ENCODE peak calls at places on chromosomes 3 and 15, in nine cellular contexts. Q is psoas muscle, A is brain microvascular endothelial cell, I is AG09309, O is HFF-Myc, F is neural progenitor cell, M is ascending aorta, Z is heart left ventricle, E is MM.1S. T is an unnamed sample.

GRCh38 chr3:119524931-119525662 is 26.8 kb downstream of the TIMMDC1 start:
- DNase-seq in Q (no peak), E (no peak), F (no peak), Z (no peak), A (peak; percentile 17), I (no peak), M (no peak), O (no peak), T (no peak)

GRCh38 chr15:68479870-68480269 is 47.9 kb upstream of the ITGA11 start:
- DNase-seq in M (no peak), E (no peak), Z (no peak), I (no peak), Q (no peak), O (no peak), A (peak; percentile 78), F (no peak), T (no peak)

GRCh38 chr15:100588638-100589242 is 13.2 kb downstream of the LINS1 start:
- DNase-seq in I (no peak), Z (no peak), Q (no peak), O (no peak), F (peak; percentile 35), A (no peak), E (no peak), M (no peak), T (peak; percentile 21)

GRCh38 chr15:81411056-81411455 is 37.0 kb upstream of the TMC3 start:
- DNase-seq in O (no peak), M (no peak), F (peak; percentile 20), I (no peak), A (no peak), E (no peak), Z (no peak), Q (no peak), T (no peak)

GRCh38 chr3:183265713-183266417 is 12.8 kb downstream of the B3GNT5 start:
- DNase-seq in Z (no peak), E (no peak), O (peak; percentile 27), Q (no peak), I (no peak), F (peak; percentile 48), A (peak; percentile 90), M (no peak), T (no peak)

GRCh38 chr3:171658801-171659200 is 151.5 kb downstream of the PLD1 start:
- DNase-seq in Z (no peak), F (no peak), O (no peak), A (no peak), M (no peak), E (no peak), I (no peak), Q (no peak), T (no peak)

GRCh38 chr15:39041979-39042485 is 477.4 kb upstream of the RASGRP1 start:
- DNase-seq in Q (no peak), Z (no peak), O (no peak), E (no peak), I (no peak), M (no peak), F (no peak), A (no peak), T (no peak)

GRCh38 chr3:183576487-183577107 is 21.1 kb upstream of the KLHL6 start:
- DNase-seq in Q (no peak), I (no peak), Z (no peak), E (no peak), O (no peak), A (peak; percentile 23), F (peak; percentile 66), M (no peak), T (no peak)

GRCh38 chr3:47867451-47868017 is 64.6 kb downstream of the DHX30 start:
- DNase-seq in I (no peak), M (no peak), A (no peak), E (no peak), O (no peak), Z (no peak), Q (peak; percentile 16), F (no peak), T (no peak)

GRCh38 chr15:91535856-91536500 is 317.5 kb upstream of the SLCO3A1 start:
- DNase-seq in I (no peak), A (no peak), O (no peak), F (no peak), Z (no peak), M (no peak), Q (no peak), E (no peak), T (no peak)

GRCh38 chr3:50607271-50608091 is 4.1 kb downstream of the CISH start:
- DNase-seq in E (no peak), Q (peak; percentile 67), I (no peak), F (no peak), M (no peak), A (no peak), Z (no peak), O (no peak), T (no peak)

GRCh38 chr3:9064853-9065252 is 101.6 kb upstream of the RAD18 start:
- DNase-seq in I (no peak), O (no peak), E (no peak), F (no peak), A (no peak), Q (no peak), M (no peak), Z (no peak), T (no peak)

GRCh38 chr3:196645091-196645490 is 5.6 kb downstream of the NRROS start:
- DNase-seq in M (no peak), F (no peak), O (no peak), E (no peak), A (no peak), Z (no peak), I (no peak), Q (no peak), T (no peak)

GRCh38 chr15:65916041-65916663 is 46.9 kb downstream of the RAB11A start:
- DNase-seq in Q (no peak), Z (no peak), M (no peak), E (no peak), I (no peak), F (no peak), A (no peak), O (no peak), T (no peak)

GRCh38 chr3:72665701-72666443 is 182.4 kb downstream of the SHQ1 start:
- DNase-seq in Z (no peak), M (no peak), E (peak; percentile 39), I (no peak), O (no peak), F (peak; percentile 54), A (peak; percentile 41), Q (no peak), T (peak; percentile 58)

GRCh38 chr3:136792931-136793330 is 26.0 kb upstream of the SLC35G2 start:
- DNase-seq in F (no peak), M (no peak), O (no peak), E (no peak), Q (no peak), Z (no peak), A (no peak), I (no peak), T (no peak)

GRCh38 chr3:41888368-41889076 is 73.4 kb downstream of the ULK4 start:
- DNase-seq in Z (no peak), F (peak; percentile 56), Q (no peak), A (no peak), E (no peak), I (no peak), O (no peak), M (no peak), T (no peak)

DNA sequence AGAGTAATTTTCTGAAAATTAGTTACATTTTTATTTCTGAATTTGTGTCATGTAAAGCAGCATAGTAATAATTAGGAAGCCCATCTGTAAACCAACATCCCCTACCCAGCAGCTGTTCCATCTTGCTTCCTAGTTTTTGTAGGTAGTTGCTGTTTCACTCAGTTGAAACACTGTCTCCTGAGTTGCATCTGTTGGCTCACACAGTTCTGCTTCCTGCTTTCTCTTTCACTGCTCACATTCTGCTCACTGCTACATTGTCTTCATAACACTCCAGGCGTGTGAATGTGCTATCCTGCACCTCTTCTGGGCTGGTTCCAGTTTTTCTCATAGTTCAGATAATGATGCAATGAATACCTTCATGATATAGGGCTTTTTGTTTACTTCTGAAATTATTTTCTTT is 123.4 kb downstream of the EPHB1 start:
- DNase-seq in E (peak; percentile 8), M (no peak), O (no peak), A (no peak), F (no peak), I (no peak), Q (no peak), Z (no peak), T (peak; percentile 71)
- H3K4me3 ChIP-seq in E (no peak overlapping the region), M (no peak overlapping the region), O (no peak overlapping the region), A (no peak overlapping the region), F (no peak overlapping the region), I (no peak overlapping the region), Q (no peak overlapping the region), Z (no peak overlapping the region), T (no peak overlapping the region)

GRCh38 chr3:66304293-66304692 is 83.5 kb downstream of the SLC25A26 start:
- DNase-seq in M (no peak), Q (no peak), E (no peak), I (no peak), A (no peak), Z (no peak), O (no peak), F (no peak), T (no peak)
- TF ChIP-seq CTCF in M (no peak), Q (no peak), E (no peak), I (no peak), A (no peak), Z (no peak), O (no peak), F (no peak), T (no peak)

DNA sequence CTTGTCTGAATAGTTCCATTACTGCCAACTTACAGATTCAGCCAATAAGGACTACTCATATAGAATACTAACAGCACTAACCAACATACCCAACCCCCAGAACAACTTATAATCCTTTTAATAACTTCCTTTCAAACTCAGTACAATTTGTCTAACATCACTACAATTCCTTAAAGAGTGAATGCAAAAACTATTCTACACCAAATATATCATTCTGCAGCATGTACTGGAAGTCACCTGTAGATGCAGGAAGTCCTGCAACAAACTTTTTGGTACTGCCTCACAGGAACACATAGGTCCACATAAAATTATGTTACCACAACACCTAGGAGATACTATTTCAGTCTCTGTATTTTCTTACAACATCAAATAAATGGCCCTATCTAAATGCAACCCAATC is 2.1 kb downstream of the CCNL1 start:
- DNase-seq in A (no peak), I (no peak), Q (no peak), F (no peak), E (no peak), Z (no peak), M (no peak), O (no peak), T (no peak)
- H3K4me3 ChIP-seq in A (peak overlapping the region; percentile 91), I (peak overlapping the region; percentile 68), Q (peak overlapping the region; percentile 97), F (peak overlapping the region; percentile 98), E (peak overlapping the region; percentile 98), Z (peak overlapping the region; percentile 90), M (peak overlapping the region; percentile 86), O (peak overlapping the region; percentile 97), T (peak overlapping the region; percentile 64)

GRCh38 chr15:25450163-25450562 is 11.3 kb upstream of the UBE3A start:
- DNase-seq in F (no peak), A (no peak), M (no peak), I (no peak), Q (no peak), O (no peak), E (no peak), Z (no peak), T (no peak)

GRCh38 chr15:25456196-25456595 is 17.4 kb upstream of the UBE3A start:
- DNase-seq in O (no peak), M (no peak), Z (no peak), A (no peak), E (peak; percentile 38), F (no peak), Q (no peak), I (no peak), T (no peak)

GRCh38 chr15:25451501-25451900 is 12.7 kb upstream of the UBE3A start:
- DNase-seq in Z (no peak), O (no peak), Q (no peak), F (no peak), A (no peak), I (no peak), M (no peak), E (no peak), T (no peak)

GRCh38 chr15:25455244-25455643 is 16.4 kb upstream of the UBE3A start:
- DNase-seq in I (no peak), Q (no peak), O (no peak), E (no peak), M (no peak), A (no peak), Z (no peak), F (no peak), T (no peak)
- TF ChIP-seq CTCF in I (no peak), Q (no peak), O (no peak), E (no peak), M (no peak), A (no peak), Z (no peak), F (no peak), T (no peak)